ENCODE peak calls at places on chromosomes 11 and 22, in four cellular contexts. E, A, R and Y are unnamed samples. For H3K36me3, the result is how much of the 10 kb centered on the place peaks cover.

GRCh38 chr11:34044664-34045485 is 6.7 kb upstream of the CAPRIN1 start:
- DNase-seq in E (no peak), A (peak), R (peak), Y (peak)

GRCh38 chr11:72483412-72484186 is 49.3 kb upstream of the CLPB start:
- DNase-seq in E (no peak), A (peak), R (peak), Y (no peak)

GRCh38 chr11:33801821-33802413 is 27.6 kb upstream of the FBXO3 start:
- DNase-seq in E (no peak), A (no peak), R (no peak), Y (no peak)

GRCh38 chr11:76376746-76377558 is 4.0 kb downstream of the THAP12 start:
- DNase-seq in E (no peak), A (no peak), R (no peak), Y (no peak)

GRCh38 chr11:115691030-115691429 is 186.8 kb upstream of the CADM1 start:
- DNase-seq in E (no peak), A (no peak), R (no peak), Y (peak)

GRCh38 chr11:93741882-93742226 is 382 bp downstream of the C11orf54 start:
- DNase-seq in E (no peak), A (peak), R (peak), Y (no peak)

GRCh38 chr22:17241571-17242310 is 22.5 kb upstream of the ADA2 start:
- DNase-seq in E (no peak), A (no peak), R (no peak), Y (no peak)

GRCh38 chr11:10477690-10478046 is 22.6 kb downstream of the AMPD3 start:
- DNase-seq in E (no peak), A (no peak), R (no peak), Y (no peak)

GRCh38 chr22:36935694-36936093 is 22.3 kb downstream of the CSF2RB start:
- DNase-seq in E (no peak), A (no peak), R (no peak), Y (no peak)

GRCh38 chr11:66011239-66011784 is 496 bp upstream of the CST6 start:
- DNase-seq in E (no peak), A (peak), R (no peak), Y (peak)

GRCh38 chr11:7571640-7572000 is 57.8 kb downstream of the PPFIBP2 start:
- DNase-seq in E (peak), A (peak), R (peak), Y (peak)

GRCh38 chr11:44905131-44905866 is 45.4 kb downstream of the TP53I11 start:
- DNase-seq in E (no peak), A (peak), R (no peak), Y (no peak)

DNA sequence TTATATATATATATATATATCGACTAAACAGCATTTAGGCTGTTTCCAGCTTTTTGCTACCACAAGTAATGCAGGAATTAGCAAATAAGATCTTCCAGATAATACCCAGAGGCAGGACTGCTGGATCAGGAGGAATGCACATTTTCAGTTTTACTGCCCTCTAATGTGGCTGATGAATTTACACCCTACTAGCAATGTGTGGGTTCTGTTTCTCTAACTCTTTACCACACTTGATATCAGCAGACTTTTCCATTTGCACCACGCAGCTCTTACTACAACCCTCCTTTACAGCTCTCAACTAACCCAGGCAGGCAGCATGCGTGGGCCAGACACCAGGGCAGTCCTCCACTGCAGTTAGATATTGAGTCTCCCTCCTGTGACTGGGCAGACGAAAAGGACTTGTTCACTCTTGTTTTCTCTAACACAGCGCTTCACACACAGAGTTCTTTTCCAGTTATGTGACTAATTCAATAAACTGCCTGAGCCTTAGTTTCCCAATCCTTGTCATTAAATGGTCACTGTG is 67.7 kb downstream of the IGLL5 start:
- DNase-seq in E (no peak), A (no peak), R (no peak), Y (no peak)
- TF ChIP-seq CTCF in E (no peak), A (no peak), R (no peak), Y (no peak)

DNA sequence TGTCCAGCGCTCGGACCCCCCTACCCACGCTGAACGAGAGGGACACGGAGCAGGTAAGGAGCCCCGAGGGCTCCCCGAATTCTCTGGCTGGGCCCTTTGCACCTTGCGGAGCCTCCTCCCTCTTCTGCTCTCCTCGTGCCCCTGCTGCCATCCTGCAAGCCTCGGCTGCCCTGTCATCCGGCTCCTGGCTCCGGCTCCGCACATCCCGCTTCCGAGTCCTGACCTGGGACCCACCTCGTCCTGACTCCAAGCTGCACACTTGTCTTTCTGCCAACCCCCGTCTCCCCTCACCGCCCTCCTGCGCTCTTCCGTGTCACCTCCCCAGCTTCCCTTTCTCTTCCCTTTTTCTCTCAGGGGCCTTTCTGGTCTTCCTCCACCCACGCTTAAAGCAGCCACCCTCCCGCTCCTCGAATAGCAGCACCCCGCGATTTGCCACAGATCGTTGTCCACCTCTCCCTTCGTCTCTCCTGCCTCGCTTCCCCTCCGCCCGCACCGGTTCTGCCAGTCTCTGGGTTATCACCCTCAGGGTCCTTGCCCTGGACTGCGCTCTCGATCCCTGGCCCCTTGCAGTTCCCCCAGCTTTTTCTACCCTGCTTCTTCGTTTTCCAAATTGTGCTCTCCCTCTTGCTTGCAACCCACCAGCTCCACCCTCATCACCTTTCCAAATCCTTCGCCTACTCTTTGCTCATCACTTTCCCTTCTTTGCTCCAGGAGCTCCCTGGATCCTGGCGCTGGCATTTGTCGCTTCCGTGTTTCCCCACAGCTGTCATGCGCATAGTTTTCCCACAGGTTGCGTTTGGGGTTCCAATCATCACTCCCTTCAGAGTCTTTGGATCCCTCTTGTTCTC is 822 bp downstream of the MARK2 start:
- DNase-seq in E (peak), A (no peak), R (no peak), Y (no peak)
- H3K36me3 ChIP-seq in E (under half), A (under half), R (under half), Y (under half)

GRCh38 chr11:102534261-102534872 is 3.8 kb upstream of the MMP7 start:
- DNase-seq in E (no peak), A (no peak), R (no peak), Y (no peak)
- TF ChIP-seq CTCF in E (no peak), A (peak), R (peak), Y (peak)

DNA sequence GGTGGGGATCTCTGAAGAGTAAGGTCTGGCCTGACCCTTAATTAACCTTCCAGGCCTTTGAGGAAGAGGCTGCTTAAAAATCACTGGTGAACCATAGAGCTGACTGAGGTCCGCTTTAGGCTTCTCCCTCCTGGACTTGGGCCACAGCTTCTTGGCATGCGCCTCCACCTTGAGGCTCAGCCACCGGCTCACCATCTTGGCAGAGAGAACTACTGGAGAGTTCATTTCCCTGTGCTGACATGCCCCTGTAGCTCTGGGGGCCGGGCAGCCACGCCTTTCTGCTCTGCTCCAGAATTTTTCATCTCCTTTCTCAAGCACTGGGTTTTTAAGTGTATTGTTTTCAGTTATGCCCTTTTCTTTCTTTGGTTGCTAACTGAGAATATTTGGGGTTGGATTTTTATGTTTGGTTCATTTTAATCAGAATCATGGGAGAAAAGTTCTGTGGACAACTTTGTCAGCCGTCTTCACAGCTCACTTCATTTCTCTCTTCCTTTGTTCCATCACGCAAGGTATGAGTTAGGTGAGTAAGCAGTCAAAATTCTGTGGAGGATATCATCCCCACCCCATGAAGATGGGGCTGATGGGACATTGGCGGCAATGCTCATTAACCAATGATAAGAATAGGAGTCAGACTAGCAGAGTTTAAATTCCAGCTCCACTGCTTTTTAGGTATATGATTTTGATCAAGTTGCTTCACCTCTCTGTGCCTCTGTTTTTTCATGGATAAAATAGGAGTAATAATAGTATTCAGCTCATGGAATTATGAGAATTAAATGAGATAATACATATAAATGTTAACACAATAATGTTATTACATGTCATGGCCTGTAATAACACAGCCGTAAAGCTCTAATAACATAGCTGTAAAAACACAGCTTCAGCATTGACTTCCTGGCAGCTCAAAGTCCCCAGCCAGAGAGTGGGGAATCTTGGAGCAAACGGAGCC is 103.9 kb downstream of the DBX1 start:
- DNase-seq in E (no peak), A (no peak), R (no peak), Y (no peak)
- H3K36me3 ChIP-seq in E (under half), A (under half), R (under half), Y (under half)

DNA sequence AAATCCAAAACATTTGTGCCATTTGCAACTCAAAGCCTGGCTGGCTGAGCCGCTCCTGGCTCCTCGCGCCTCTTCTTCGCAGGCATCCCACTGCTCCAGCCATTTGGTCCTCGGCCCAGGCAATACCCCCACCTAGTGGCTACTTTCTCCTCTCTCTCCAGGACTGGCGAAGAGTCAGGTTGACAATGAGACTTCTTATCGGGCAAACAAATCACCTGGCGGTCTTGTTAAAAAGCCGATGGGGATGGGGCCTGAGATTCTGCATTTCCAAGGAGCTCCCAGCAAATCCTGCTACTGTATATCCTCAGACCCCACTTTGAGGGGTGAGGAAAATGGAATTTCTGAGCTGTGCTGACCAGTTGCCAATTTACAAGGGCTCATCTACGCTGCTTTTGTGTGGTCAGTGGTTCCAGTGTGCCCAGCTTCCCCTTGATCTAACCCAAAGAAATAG is 89.0 kb downstream of the ISX start:
- DNase-seq in E (peak), A (peak), R (peak), Y (peak)
- TF ChIP-seq CTCF in E (peak), A (peak), R (peak), Y (peak)

GRCh38 chr22:49815641-49816071 is 12.0 kb downstream of the BRD1 start:
- DNase-seq in E (no peak), A (peak), R (no peak), Y (no peak)
- H3K36me3 ChIP-seq in E (under half), A (half or more), R (under half), Y (half or more)

DNA sequence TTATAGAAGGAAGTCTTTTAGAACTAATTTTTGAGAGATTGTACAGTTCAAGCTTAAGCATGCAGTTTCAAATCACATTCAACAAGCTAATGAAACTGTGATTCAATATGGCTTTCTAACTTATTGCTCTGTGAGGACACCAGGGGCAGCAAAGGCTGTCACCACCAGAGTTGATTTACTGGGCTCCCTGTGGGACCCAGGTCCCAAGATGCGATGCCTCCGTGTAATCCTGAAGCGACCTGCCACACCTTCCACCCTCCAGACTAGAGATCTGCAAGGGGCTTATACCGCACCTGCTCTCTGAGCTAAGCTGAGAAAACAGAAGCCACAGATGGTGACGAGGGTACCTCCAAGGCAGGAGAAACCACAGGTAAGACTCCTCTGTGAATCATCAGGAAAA is 918 bp upstream of the OR51Q1 start:
- DNase-seq in E (no peak), A (no peak), R (no peak), Y (peak)
- TF ChIP-seq CTCF in E (no peak), A (no peak), R (no peak), Y (peak)

DNA sequence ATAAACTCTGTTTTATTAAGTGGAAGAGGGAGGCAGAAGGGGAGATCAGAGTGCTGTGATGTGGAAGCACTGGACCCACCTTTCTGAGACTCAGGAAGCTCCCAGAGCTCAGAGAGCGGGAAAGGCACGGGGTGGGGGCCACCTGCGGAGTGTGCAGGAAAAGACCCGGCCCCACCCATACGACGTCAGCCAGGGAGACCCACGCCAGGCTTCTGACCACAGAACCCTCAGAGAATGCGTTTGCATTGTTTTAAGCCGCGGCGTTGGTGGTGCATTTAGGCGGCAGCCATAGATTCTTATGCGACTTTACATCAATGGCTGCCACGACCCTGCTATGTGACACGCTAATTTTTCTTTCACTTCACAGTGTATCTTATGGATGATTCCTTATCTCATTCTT is 543.3 kb downstream of the BRD1 start:
- DNase-seq in E (no peak), A (no peak), R (no peak), Y (no peak)
- H3K36me3 ChIP-seq in E (under half), A (under half), R (under half), Y (under half)

GRCh38 chr22:25853902-25854301 is 111.9 kb downstream of the MYO18B start:
- DNase-seq in E (no peak), A (no peak), R (no peak), Y (no peak)
- TF ChIP-seq CTCF in E (peak), A (no peak), R (no peak), Y (peak)

DNA sequence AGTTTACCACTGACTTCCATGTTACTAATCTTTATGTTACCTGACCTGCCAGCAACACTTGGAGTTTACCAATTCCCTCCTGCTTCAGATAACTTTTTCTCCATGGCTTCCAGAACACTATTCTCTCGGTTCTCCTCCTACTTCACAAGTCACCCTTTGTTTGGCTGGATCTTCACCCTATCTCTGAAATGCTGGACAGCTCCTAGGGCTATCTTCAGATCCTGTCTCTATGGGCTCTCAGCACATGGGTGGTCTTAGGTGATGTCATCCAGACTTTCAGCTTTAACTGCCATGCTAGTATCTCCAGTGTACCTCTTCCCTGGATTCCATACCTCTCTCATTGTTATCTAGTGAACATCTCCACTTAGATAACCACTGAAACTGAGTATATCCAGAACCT is 12.2 kb upstream of the VWCE start:
- DNase-seq in E (no peak), A (no peak), R (no peak), Y (no peak)
- H3K36me3 ChIP-seq in E (under half), A (half or more), R (under half), Y (half or more)